ENCODE peak calls at places on chromosome 2, in seven cellular contexts. One of them, this sample, is unnamed.

GRCh38 chr2:126666003-126666402 is 10.0 kb downstream of the GYPC start:
- DNase-seq in mammary epithelial cell: no peak
- DNase-seq in AG10803: no peak
- DNase-seq in vagina: no peak
- DNase-seq in adrenal gland: no peak
- DNase-seq in upper lobe of right lung: no peak
- DNase-seq in AG04450: no peak
- DNase-seq in this sample: no peak

GRCh38 chr2:10009811-10010781 is 33.3 kb upstream of the KLF11 start:
- DNase-seq in vagina: no peak
- DNase-seq in AG10803: peak; percentile 81
- DNase-seq in AG04450: peak; percentile 24
- DNase-seq in adrenal gland: peak; percentile 94
- DNase-seq in upper lobe of right lung: peak; percentile 79
- DNase-seq in mammary epithelial cell: no peak
- DNase-seq in this sample: peak; percentile 11

GRCh38 chr2:230537531-230537976 is 121.6 kb downstream of the SP100 start:
- DNase-seq in mammary epithelial cell: no peak
- DNase-seq in adrenal gland: no peak
- DNase-seq in upper lobe of right lung: no peak
- DNase-seq in AG04450: no peak
- DNase-seq in AG10803: no peak
- DNase-seq in vagina: no peak
- DNase-seq in this sample: no peak

GRCh38 chr2:23545391-23545790 is 160.4 kb downstream of the KLHL29 start:
- DNase-seq in AG04450: no peak
- DNase-seq in adrenal gland: no peak
- DNase-seq in AG10803: peak; percentile 34
- DNase-seq in upper lobe of right lung: no peak
- DNase-seq in mammary epithelial cell: no peak
- DNase-seq in vagina: no peak
- DNase-seq in this sample: no peak

GRCh38 chr2:150011336-150011735 is 423.8 kb upstream of the MMADHC start:
- DNase-seq in upper lobe of right lung: no peak
- DNase-seq in mammary epithelial cell: no peak
- DNase-seq in AG10803: no peak
- DNase-seq in adrenal gland: no peak
- DNase-seq in vagina: no peak
- DNase-seq in AG04450: no peak
- DNase-seq in this sample: no peak

GRCh38 chr2:11128258-11128951 is 26.9 kb upstream of the SLC66A3 start:
- DNase-seq in adrenal gland: no peak
- DNase-seq in mammary epithelial cell: peak; percentile 45
- DNase-seq in AG10803: peak; percentile 71
- DNase-seq in vagina: no peak
- DNase-seq in AG04450: no peak
- DNase-seq in upper lobe of right lung: no peak
- DNase-seq in this sample: peak; percentile 24

GRCh38 chr2:82215212-82215611 is 1910.7 kb upstream of the LRRTM1 start:
- DNase-seq in upper lobe of right lung: peak; percentile 28
- DNase-seq in AG04450: no peak
- DNase-seq in AG10803: no peak
- DNase-seq in adrenal gland: no peak
- DNase-seq in vagina: no peak
- DNase-seq in mammary epithelial cell: no peak
- DNase-seq in this sample: no peak

GRCh38 chr2:108941161-108941665 is 47.8 kb downstream of the EDAR start:
- DNase-seq in AG10803: no peak
- DNase-seq in mammary epithelial cell: no peak
- DNase-seq in upper lobe of right lung: no peak
- DNase-seq in AG04450: no peak
- DNase-seq in vagina: no peak
- DNase-seq in adrenal gland: no peak
- DNase-seq in this sample: no peak

GRCh38 chr2:130766711-130767407 is 11.5 kb downstream of the AMER3 start:
- DNase-seq in mammary epithelial cell: no peak
- DNase-seq in AG04450: no peak
- DNase-seq in vagina: no peak
- DNase-seq in AG10803: no peak
- DNase-seq in adrenal gland: peak; percentile 39
- DNase-seq in upper lobe of right lung: no peak
- DNase-seq in this sample: no peak

GRCh38 chr2:71276311-71277158 is 49.6 kb upstream of the PAIP2B start:
- DNase-seq in adrenal gland: peak; percentile 89
- DNase-seq in mammary epithelial cell: peak; percentile 91
- DNase-seq in AG04450: peak; percentile 15
- DNase-seq in vagina: no peak
- DNase-seq in AG10803: peak; percentile 77
- DNase-seq in upper lobe of right lung: peak; percentile 93
- DNase-seq in this sample: peak; percentile 46

GRCh38 chr2:200839513-200839912 is 24.9 kb downstream of the CLK1 start:
- DNase-seq in vagina: no peak
- DNase-seq in upper lobe of right lung: no peak
- DNase-seq in AG04450: no peak
- DNase-seq in adrenal gland: no peak
- DNase-seq in mammary epithelial cell: peak; percentile 70
- DNase-seq in AG10803: no peak
- DNase-seq in this sample: no peak

GRCh38 chr2:151632993-151633592 is 101.2 kb downstream of the NEB start:
- DNase-seq in AG10803: peak; percentile 28
- DNase-seq in vagina: no peak
- DNase-seq in upper lobe of right lung: no peak
- DNase-seq in mammary epithelial cell: no peak
- DNase-seq in adrenal gland: no peak
- DNase-seq in AG04450: no peak
- DNase-seq in this sample: no peak

GRCh38 chr2:225867071-225867470 is 467.6 kb downstream of the NYAP2 start:
- DNase-seq in upper lobe of right lung: no peak
- DNase-seq in adrenal gland: no peak
- DNase-seq in vagina: no peak
- DNase-seq in mammary epithelial cell: no peak
- DNase-seq in AG04450: no peak
- DNase-seq in AG10803: no peak
- DNase-seq in this sample: no peak

GRCh38 chr2:66794571-66794970 is 359.6 kb downstream of the MEIS1 start:
- DNase-seq in AG04450: no peak
- DNase-seq in upper lobe of right lung: no peak
- DNase-seq in vagina: no peak
- DNase-seq in AG10803: no peak
- DNase-seq in mammary epithelial cell: no peak
- DNase-seq in adrenal gland: no peak
- DNase-seq in this sample: no peak

GRCh38 chr2:7031424-7032245 is 114.4 kb downstream of the RNF144A start:
- DNase-seq in vagina: no peak
- DNase-seq in adrenal gland: peak; percentile 81
- DNase-seq in AG10803: no peak
- DNase-seq in upper lobe of right lung: peak; percentile 90
- DNase-seq in mammary epithelial cell: peak; percentile 68
- DNase-seq in AG04450: no peak
- DNase-seq in this sample: no peak

GRCh38 chr2:70684846-70685622 is 83.0 kb downstream of the ADD2 start:
- DNase-seq in AG04450: no peak
- DNase-seq in AG10803: no peak
- DNase-seq in mammary epithelial cell: no peak
- DNase-seq in vagina: no peak
- DNase-seq in upper lobe of right lung: peak; percentile 3
- DNase-seq in adrenal gland: peak; percentile 10
- DNase-seq in this sample: no peak

GRCh38 chr2:141611143-141611571 is 519.7 kb downstream of the LRP1B start:
- DNase-seq in AG10803: no peak
- DNase-seq in AG04450: no peak
- DNase-seq in mammary epithelial cell: no peak
- DNase-seq in upper lobe of right lung: no peak
- DNase-seq in vagina: no peak
- DNase-seq in adrenal gland: no peak
- DNase-seq in this sample: no peak

GRCh38 chr2:101418704-101419663 is 31.7 kb upstream of the CREG2 start:
- DNase-seq in vagina: no peak
- DNase-seq in mammary epithelial cell: peak; percentile 45
- DNase-seq in adrenal gland: peak; percentile 74
- DNase-seq in upper lobe of right lung: no peak
- DNase-seq in AG04450: peak; percentile 27
- DNase-seq in AG10803: peak; percentile 73
- DNase-seq in this sample: peak; percentile 69

GRCh38 chr2:234981197-234982095 is 29.6 kb downstream of the SH3BP4 start:
- DNase-seq in adrenal gland: peak; percentile 79
- DNase-seq in mammary epithelial cell: peak; percentile 95
- DNase-seq in AG10803: peak; percentile 100
- DNase-seq in vagina: peak; percentile 92
- DNase-seq in AG04450: peak; percentile 97
- DNase-seq in upper lobe of right lung: no peak
- DNase-seq in this sample: peak; percentile 99

GRCh38 chr2:240584486-240585031 is 2.0 kb upstream of the CAPN10 start:
- DNase-seq in AG04450: no peak
- DNase-seq in AG10803: peak; percentile 55
- DNase-seq in vagina: no peak
- DNase-seq in upper lobe of right lung: peak; percentile 46
- DNase-seq in adrenal gland: no peak
- DNase-seq in mammary epithelial cell: peak; percentile 44
- DNase-seq in this sample: no peak
- H3K4me3 ChIP-seq in AG04450: peak overlapping the region; percentile 99
- H3K4me3 ChIP-seq in AG10803: peak overlapping the region; percentile 98
- H3K4me3 ChIP-seq in vagina: peak overlapping the region; percentile 96
- H3K4me3 ChIP-seq in upper lobe of right lung: no peak overlapping the region
- H3K4me3 ChIP-seq in adrenal gland: no peak overlapping the region
- H3K4me3 ChIP-seq in mammary epithelial cell: peak overlapping the region; percentile 63
- H3K4me3 ChIP-seq in this sample: no peak overlapping the region

GRCh38 chr2:124798551-124798950 is 773.5 kb downstream of the CNTNAP5 start:
- DNase-seq in AG10803: no peak
- DNase-seq in adrenal gland: no peak
- DNase-seq in upper lobe of right lung: no peak
- DNase-seq in vagina: no peak
- DNase-seq in mammary epithelial cell: no peak
- DNase-seq in AG04450: no peak
- DNase-seq in this sample: no peak

DNA sequence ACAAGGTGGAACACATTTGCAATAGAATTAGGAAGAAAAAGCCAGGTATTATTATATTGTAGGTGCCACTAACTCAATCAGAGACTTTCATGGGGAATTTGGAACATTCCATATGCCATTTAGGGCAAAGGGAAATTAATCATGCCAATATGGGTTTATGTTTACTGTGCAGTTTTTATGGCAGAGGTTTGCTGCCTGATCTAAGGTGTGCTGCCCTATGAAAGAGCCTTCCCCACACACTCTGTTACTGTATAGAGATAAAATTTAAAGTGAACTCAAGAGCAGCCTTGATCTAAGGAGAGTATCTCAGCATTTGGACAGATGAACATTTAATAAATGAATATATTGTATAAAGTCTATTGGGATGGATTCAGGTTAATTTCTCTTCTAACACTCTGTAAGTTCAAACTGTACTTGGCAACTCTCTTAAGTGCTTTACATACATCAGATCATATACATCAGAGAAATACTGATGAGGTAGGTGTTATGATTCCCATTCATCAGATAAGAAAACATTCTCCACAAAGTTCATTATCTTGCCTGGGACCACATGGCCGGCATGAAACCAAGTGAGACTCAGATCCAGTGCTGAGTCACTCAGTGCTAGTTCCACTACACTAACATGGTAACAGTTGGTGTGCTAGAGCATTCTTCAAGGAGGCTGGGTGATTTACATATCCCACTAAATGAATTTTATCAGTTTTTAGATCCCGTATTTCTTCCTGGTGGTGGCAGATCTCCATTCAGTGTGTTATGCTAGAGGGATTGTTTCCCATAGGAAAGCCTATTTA is 771.8 kb downstream of the CNTNAP5 start:
- DNase-seq in AG04450: no peak
- DNase-seq in upper lobe of right lung: no peak
- DNase-seq in vagina: no peak
- DNase-seq in mammary epithelial cell: no peak
- DNase-seq in AG10803: no peak
- DNase-seq in adrenal gland: no peak
- DNase-seq in this sample: no peak
- TF ChIP-seq CTCF in AG04450: no peak
- TF ChIP-seq CTCF in upper lobe of right lung: no peak
- TF ChIP-seq CTCF in vagina: no peak
- TF ChIP-seq CTCF in mammary epithelial cell: no peak
- TF ChIP-seq CTCF in AG10803: no peak
- TF ChIP-seq CTCF in adrenal gland: no peak
- TF ChIP-seq CTCF in this sample: no peak

GRCh38 chr2:59733970-59734369 is 819.5 kb downstream of the BCL11A start:
- DNase-seq in adrenal gland: no peak
- DNase-seq in AG10803: no peak
- DNase-seq in mammary epithelial cell: no peak
- DNase-seq in AG04450: no peak
- DNase-seq in upper lobe of right lung: no peak
- DNase-seq in vagina: no peak
- DNase-seq in this sample: no peak

GRCh38 chr2:59732861-59733603 is 820.4 kb downstream of the BCL11A start:
- DNase-seq in vagina: no peak
- DNase-seq in mammary epithelial cell: no peak
- DNase-seq in upper lobe of right lung: no peak
- DNase-seq in AG10803: no peak
- DNase-seq in AG04450: no peak
- DNase-seq in adrenal gland: no peak
- DNase-seq in this sample: no peak

GRCh38 chr2:59737313-59737712 is 816.1 kb downstream of the BCL11A start:
- DNase-seq in upper lobe of right lung: no peak
- DNase-seq in AG10803: no peak
- DNase-seq in AG04450: no peak
- DNase-seq in mammary epithelial cell: no peak
- DNase-seq in vagina: no peak
- DNase-seq in adrenal gland: no peak
- DNase-seq in this sample: no peak

GRCh38 chr2:59734743-59735142 is 818.7 kb downstream of the BCL11A start:
- DNase-seq in vagina: no peak
- DNase-seq in AG10803: no peak
- DNase-seq in upper lobe of right lung: no peak
- DNase-seq in AG04450: no peak
- DNase-seq in mammary epithelial cell: no peak
- DNase-seq in adrenal gland: no peak
- DNase-seq in this sample: no peak
- H3K4me3 ChIP-seq in vagina: no peak overlapping the region
- H3K4me3 ChIP-seq in AG10803: no peak overlapping the region
- H3K4me3 ChIP-seq in upper lobe of right lung: no peak overlapping the region
- H3K4me3 ChIP-seq in AG04450: no peak overlapping the region
- H3K4me3 ChIP-seq in mammary epithelial cell: no peak overlapping the region
- H3K4me3 ChIP-seq in adrenal gland: no peak overlapping the region
- H3K4me3 ChIP-seq in this sample: no peak overlapping the region

DNA sequence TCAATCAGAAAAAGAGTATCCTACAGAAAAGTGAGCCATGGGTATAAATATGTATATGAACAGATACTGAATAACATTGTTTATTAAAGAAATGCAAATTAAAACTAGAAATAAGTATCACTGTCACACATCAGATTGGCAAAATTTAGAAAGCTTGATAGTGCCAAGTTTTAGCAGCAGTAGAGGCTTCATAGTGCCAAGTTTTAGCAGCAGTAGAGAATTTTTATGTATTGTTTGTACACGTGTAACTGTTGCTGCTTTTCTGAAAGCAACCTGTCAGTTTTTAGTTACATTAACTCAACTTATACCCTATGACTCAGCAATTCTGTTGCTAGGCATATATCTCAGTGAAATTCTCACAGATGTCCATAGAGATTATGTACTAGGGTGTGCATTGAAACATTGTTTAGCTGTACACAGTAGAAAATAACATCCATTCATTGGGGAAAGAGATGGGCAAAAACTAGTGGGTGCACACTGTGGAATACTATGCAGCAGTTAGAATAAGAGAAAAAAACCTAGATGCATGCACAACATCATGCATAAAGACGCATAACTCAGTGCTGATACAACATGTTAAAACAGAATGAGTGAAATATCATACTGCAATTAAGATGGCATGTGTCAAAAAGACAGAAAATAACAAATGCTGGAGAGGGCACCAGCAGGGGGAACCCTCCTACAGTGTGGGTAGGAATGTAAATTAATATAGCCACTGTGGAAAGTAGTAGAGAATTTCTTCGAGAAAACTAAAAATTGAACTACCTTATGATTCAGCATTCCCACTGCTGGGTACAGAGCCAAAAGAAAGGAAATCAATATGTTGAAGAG is 294.5 kb upstream of the NT5C1B start:
- DNase-seq in upper lobe of right lung: no peak
- DNase-seq in AG04450: no peak
- DNase-seq in AG10803: peak; percentile 35
- DNase-seq in adrenal gland: peak; percentile 68
- DNase-seq in vagina: no peak
- DNase-seq in mammary epithelial cell: peak; percentile 32
- DNase-seq in this sample: no peak
- TF ChIP-seq CTCF in upper lobe of right lung: peak; percentile 47
- TF ChIP-seq CTCF in AG04450: peak; percentile 35
- TF ChIP-seq CTCF in AG10803: peak; percentile 59
- TF ChIP-seq CTCF in adrenal gland: peak; percentile 26
- TF ChIP-seq CTCF in vagina: no peak
- TF ChIP-seq CTCF in mammary epithelial cell: peak; percentile 63
- TF ChIP-seq CTCF in this sample: peak; percentile 22